ENCODE peak calls at places on chromosomes 16 and 17, in five cellular contexts. Y, S, L, J and E are unnamed samples.

GRCh38 chr17:80901319-80901718 is 90.3 kb upstream of the CHMP6 start:
- DNase-seq in S (no peak), Y (no peak), L (no peak), J (no peak), E (no peak)

GRCh38 chr17:7882068-7882467 is 6.5 kb upstream of the CHD3 start:
- DNase-seq in Y (no peak), J (no peak), S (no peak), L (no peak), E (no peak)

GRCh38 chr16:79618041-79618711 is 17.6 kb upstream of the MAF start:
- DNase-seq in L (no peak), S (no peak), Y (no peak), J (no peak), E (no peak)

GRCh38 chr16:54280751-54281150 is 5.8 kb downstream of the IRX3 start:
- DNase-seq in J (no peak), S (no peak), Y (no peak), L (no peak), E (no peak)

GRCh38 chr17:81831563-81831956 is 1.5 kb downstream of the MCRIP1 start:
- DNase-seq in S (no peak), L (no peak), Y (no peak), J (no peak), E (no peak)

GRCh38 chr17:16001498-16001897 is 1.9 kb downstream of the TTC19 start:
- DNase-seq in S (no peak), Y (no peak), L (no peak), J (no peak), E (no peak)

GRCh38 chr16:22734313-22734869 is 79.6 kb upstream of the HS3ST2 start:
- DNase-seq in L (no peak), S (no peak), J (no peak), Y (no peak), E (no peak)

GRCh38 chr16:71569621-71570020 is 7.3 kb downstream of the TAT start:
- DNase-seq in S (no peak), Y (peak; percentile 62), L (no peak), J (no peak), E (no peak)

GRCh38 chr17:60311186-60311585 is 80.7 kb downstream of the USP32 start:
- DNase-seq in J (no peak), L (no peak), Y (no peak), S (no peak), E (no peak)

GRCh38 chr17:12995106-12995895 is 22.5 kb downstream of the ELAC2 start:
- DNase-seq in S (no peak), Y (no peak), L (no peak), J (no peak), E (no peak)

GRCh38 chr17:59627770-59628171 is 8.1 kb downstream of the CLTC start:
- DNase-seq in J (no peak), Y (no peak), L (no peak), S (no peak), E (no peak)

GRCh38 chr17:16573466-16573865 is 4.5 kb upstream of the ZNF287 start:
- DNase-seq in Y (no peak), S (no peak), L (no peak), J (no peak), E (no peak)

GRCh38 chr17:34556384-34556783 is 23.0 kb upstream of the TMEM132E start:
- DNase-seq in Y (no peak), S (no peak), L (no peak), J (no peak), E (no peak)

GRCh38 chr17:79794659-79795511 is 2.0 kb downstream of the CBX8 start:
- DNase-seq in J (no peak), S (no peak), L (no peak), Y (no peak), E (no peak)

GRCh38 chr17:18143044-18143936 is 34.7 kb downstream of the MYO15A start:
- DNase-seq in J (no peak), L (no peak), S (no peak), Y (no peak), E (no peak)

GRCh38 chr16:69798466-69798865 is 36.3 kb downstream of the WWP2 start:
- DNase-seq in J (no peak), Y (no peak), L (no peak), S (no peak), E (peak; percentile 33)

GRCh38 chr16:87066695-87067556 is 250.3 kb downstream of the C16orf95 start:
- DNase-seq in J (no peak), Y (no peak), S (no peak), L (no peak), E (no peak)

GRCh38 chr17:21262259-21262993 is 9.2 kb upstream of the NATD1 start:
- DNase-seq in L (no peak), J (no peak), S (no peak), Y (no peak), E (no peak)

GRCh38 chr17:74519951-74520553 is 11.2 kb downstream of the CD300LB start:
- DNase-seq in J (peak; percentile 56), Y (no peak), L (no peak), S (no peak), E (no peak)

GRCh38 chr16:86292942-86293341 is 217.4 kb upstream of the FOXF1 start:
- DNase-seq in J (no peak), S (no peak), Y (no peak), L (no peak), E (no peak)

GRCh38 chr17:79941088-79942010 is 94.3 kb downstream of the TBC1D16 start:
- DNase-seq in S (no peak), J (no peak), L (no peak), Y (peak; percentile 21), E (no peak)

GRCh38 chr17:74430706-74431567 is 951 bp upstream of the GPRC5C start:
- DNase-seq in J (no peak), Y (peak; percentile 86), L (no peak), S (no peak), E (peak; percentile 53)

GRCh38 chr17:17926840-17927449 is 45.3 kb downstream of the TOM1L2 start:
- DNase-seq in J (no peak), L (no peak), S (no peak), Y (no peak), E (no peak)

GRCh38 chr16:8686031-8686621 is 11.7 kb downstream of the ABAT start:
- DNase-seq in J (no peak), L (no peak), Y (no peak), S (no peak), E (peak; percentile 35)